ENCODE peak calls at places on chromosomes 5 and 9, in nine cellular contexts. O is EH; X is brain microvascular endothelial cell; V is T-helper 2 cell; R is NAMALWA; L is stimulated activated CD4-positive, alpha-beta T cell treated with anti-CD3 and anti-CD28 coated beads, Interleukin-4, amount 100 ng/mL, for 48 hours; I is DMS53; F is trophoblast cell; A is AML-193. U is an unnamed sample.

GRCh38 chr5:33810491-33811120 is 81.2 kb downstream of the ADAMTS12 start:
- DNase-seq in O (peak; percentile 60), X (no peak), V (no peak), R (no peak), L (no peak), I (no peak), F (no peak), A (no peak), U (no peak)

GRCh38 chr9:122180633-122181032 is 20.9 kb downstream of the MORN5 start:
- DNase-seq in O (peak; percentile 86), X (peak; percentile 85), V (no peak), R (no peak), L (no peak), I (peak; percentile 83), F (no peak), A (no peak), U (no peak)

GRCh38 chr9:109101810-109102209 is 17.9 kb downstream of the TMEM245 start:
- DNase-seq in O (peak; percentile 36), X (peak; percentile 68), V (peak; percentile 96), R (no peak), L (no peak), I (peak; percentile 60), F (peak; percentile 4), A (no peak), U (no peak)

GRCh38 chr9:94056442-94056974 is 27.8 kb upstream of the PTPDC1 start:
- DNase-seq in O (peak; percentile 94), X (peak; percentile 89), V (no peak), R (no peak), L (no peak), I (peak; percentile 15), F (no peak), A (no peak), U (peak; percentile 12)

GRCh38 chr9:90137824-90138223 is 504.8 kb downstream of the DIRAS2 start:
- DNase-seq in O (no peak), X (no peak), V (no peak), R (no peak), L (no peak), I (peak; percentile 28), F (no peak), A (no peak), U (no peak)

GRCh38 chr5:118479285-118479684 is 509.1 kb downstream of the DTWD2 start:
- DNase-seq in O (no peak), X (no peak), V (no peak), R (peak; percentile 16), L (no peak), I (peak; percentile 41), F (no peak), A (no peak), U (peak; percentile 17)

GRCh38 chr5:149860801-149861322 is 83.7 kb downstream of the PDE6A start:
- DNase-seq in O (no peak), X (no peak), V (peak; percentile 10), R (no peak), L (no peak), I (no peak), F (no peak), A (no peak), U (no peak)

GRCh38 chr5:78795757-78796156 is 147.2 kb upstream of the LHFPL2 start:
- DNase-seq in O (peak; percentile 43), X (no peak), V (peak; percentile 30), R (no peak), L (no peak), I (peak; percentile 3), F (peak; percentile 30), A (no peak), U (no peak)

GRCh38 chr5:37667430-37667829 is 172.4 kb downstream of the GDNF start:
- DNase-seq in O (no peak), X (no peak), V (no peak), R (no peak), L (no peak), I (no peak), F (no peak), A (no peak), U (no peak)

GRCh38 chr5:158677490-158677838 is 422.3 kb downstream of the EBF1 start:
- DNase-seq in O (no peak), X (no peak), V (no peak), R (no peak), L (no peak), I (no peak), F (no peak), A (no peak), U (no peak)

GRCh38 chr5:43316421-43316820 is 3.2 kb upstream of the HMGCS1 start:
- DNase-seq in O (no peak), X (no peak), V (no peak), R (no peak), L (no peak), I (no peak), F (no peak), A (no peak), U (no peak)

GRCh38 chr5:43428034-43428712 is 16.0 kb upstream of the CCL28 start:
- DNase-seq in O (peak; percentile 70), X (peak; percentile 6), V (no peak), R (no peak), L (no peak), I (no peak), F (no peak), A (no peak), U (no peak)

GRCh38 chr9:105191508-105192118 is 52.8 kb upstream of the SLC44A1 start:
- DNase-seq in O (no peak), X (no peak), V (peak; percentile 55), R (no peak), L (no peak), I (no peak), F (no peak), A (peak; percentile 97), U (no peak)

GRCh38 chr5:58262226-58262625 is 197.7 kb downstream of the PLK2 start:
- DNase-seq in O (peak; percentile 75), X (no peak), V (no peak), R (no peak), L (no peak), I (no peak), F (no peak), A (no peak), U (no peak)

GRCh38 chr9:6968271-6968670 is 210.5 kb downstream of the KDM4C start:
- DNase-seq in O (peak; percentile 44), X (no peak), V (no peak), R (no peak), L (no peak), I (no peak), F (no peak), A (no peak), U (no peak)

GRCh38 chr5:179322071-179323025 is 22.9 kb downstream of the ADAMTS2 start:
- DNase-seq in O (peak; percentile 68), X (no peak), V (no peak), R (no peak), L (no peak), I (no peak), F (no peak), A (no peak), U (peak; percentile 9)

GRCh38 chr5:179354305-179354882 is 9.1 kb upstream of the ADAMTS2 start:
- DNase-seq in O (no peak), X (no peak), V (no peak), R (no peak), L (no peak), I (no peak), F (no peak), A (no peak), U (no peak)

GRCh38 chr5:68478306-68479091 is 262.9 kb downstream of the PIK3R1 start:
- DNase-seq in O (peak; percentile 81), X (no peak), V (no peak), R (no peak), L (no peak), I (peak; percentile 18), F (no peak), A (no peak), U (no peak)

GRCh38 chr5:128174951-128175350 is 91.4 kb downstream of the SLC12A2 start:
- DNase-seq in O (peak; percentile 70), X (peak; percentile 80), V (no peak), R (no peak), L (no peak), I (no peak), F (peak; percentile 5), A (no peak), U (no peak)

GRCh38 chr9:108535526-108535925 is 320.3 kb downstream of the ACTL7B start:
- DNase-seq in O (peak; percentile 24), X (no peak), V (peak; percentile 3), R (peak; percentile 49), L (no peak), I (peak; percentile 28), F (no peak), A (no peak), U (no peak)